ENCODE peak calls at places on chromosomes 1 and 21, in four cellular contexts. G is body of pancreas; H is endothelial cell of umbilical vein; B is activated naive CD4-positive, alpha-beta T cell. R is an unnamed sample.

GRCh38 chr1:17630048-17630830 is 90.7 kb downstream of the ARHGEF10L start:
- DNase-seq in G (peak; percentile 78), H (no peak), B (no peak), R (no peak)

GRCh38 chr1:167121375-167122120 is 27.7 kb downstream of the STYXL2 start:
- DNase-seq in G (peak; percentile 51), H (peak; percentile 6), B (peak; percentile 22), R (no peak)

GRCh38 chr1:61448934-61449368 is 276.0 kb downstream of the TM2D1 start:
- DNase-seq in G (peak; percentile 57), H (no peak), B (no peak), R (no peak)

GRCh38 chr21:44872568-44873355 is 728 bp downstream of the PTTG1IP start:
- DNase-seq in G (peak; percentile 56), H (peak; percentile 53), B (no peak), R (peak; percentile 69)

GRCh38 chr21:42009018-42009830 is 936 bp downstream of the ZBTB21 start:
- DNase-seq in G (peak; percentile 60), H (peak; percentile 69), B (no peak), R (peak; percentile 81)

GRCh38 chr1:9085306-9085940 is 16.0 kb upstream of the SLC2A5 start:
- DNase-seq in G (no peak), H (no peak), B (no peak), R (no peak)

GRCh38 chr1:168469690-168470089 is 74.1 kb downstream of the XCL2 start:
- DNase-seq in G (peak; percentile 65), H (peak; percentile 17), B (no peak), R (no peak)

GRCh38 chr1:185837711-185838110 is 103.5 kb downstream of the HMCN1 start:
- DNase-seq in G (no peak), H (no peak), B (no peak), R (no peak)

GRCh38 chr1:69649383-69649782 is 81.7 kb downstream of the LRRC7 start:
- DNase-seq in G (no peak), H (no peak), B (no peak), R (no peak)

GRCh38 chr1:84809023-84809422 is 84.0 kb downstream of the LPAR3 start:
- DNase-seq in G (no peak), H (no peak), B (no peak), R (no peak)

GRCh38 chr21:36471254-36471723 is 8.6 kb downstream of the CLDN14 start:
- DNase-seq in G (no peak), H (no peak), B (no peak), R (peak; percentile 29)

GRCh38 chr1:198125995-198126758 is 30.6 kb upstream of the NEK7 start:
- DNase-seq in G (peak; percentile 20), H (peak; percentile 80), B (no peak), R (peak; percentile 17)

GRCh38 chr1:185154912-185155513 is 1.7 kb downstream of the TRMT1L start:
- DNase-seq in G (no peak), H (peak; percentile 2), B (no peak), R (no peak)

GRCh38 chr1:234643111-234643849 is 33.3 kb upstream of the IRF2BP2 start:
- DNase-seq in G (peak; percentile 84), H (no peak), B (no peak), R (no peak)

GRCh38 chr1:29332204-29332603 is 95.9 kb downstream of the PTPRU start:
- DNase-seq in G (peak; percentile 55), H (peak; percentile 22), B (no peak), R (no peak)